ENCODE peak calls at places on chromosomes 16 and 17, in nine cellular contexts. One of them, this sample, is unnamed.

GRCh38 chr16:57357330-57358151 is 1.0 kb upstream of the CCL22 start:
- DNase-seq in WTC11: no peak
- DNase-seq in cardiac fibroblast: no peak
- DNase-seq in CD4-positive, alpha-beta T cell: no peak
- DNase-seq in astrocyte of the spinal cord: no peak
- DNase-seq in AG10803: no peak
- DNase-seq in lower leg skin: peak; percentile 71
- DNase-seq in mammary epithelial cell: no peak
- DNase-seq in lung: no peak
- DNase-seq in this sample: no peak

GRCh38 chr16:69942099-69942491 is 9.0 kb upstream of the CLEC18A start:
- DNase-seq in CD4-positive, alpha-beta T cell: no peak
- DNase-seq in WTC11: no peak
- DNase-seq in AG10803: no peak
- DNase-seq in astrocyte of the spinal cord: no peak
- DNase-seq in cardiac fibroblast: no peak
- DNase-seq in lung: no peak
- DNase-seq in lower leg skin: no peak
- DNase-seq in mammary epithelial cell: no peak
- DNase-seq in this sample: no peak

GRCh38 chr17:32588135-32588534 is 101.3 kb downstream of the CDK5R1 start:
- DNase-seq in cardiac fibroblast: no peak
- DNase-seq in CD4-positive, alpha-beta T cell: no peak
- DNase-seq in mammary epithelial cell: no peak
- DNase-seq in astrocyte of the spinal cord: no peak
- DNase-seq in WTC11: no peak
- DNase-seq in lower leg skin: no peak
- DNase-seq in AG10803: no peak
- DNase-seq in lung: no peak
- DNase-seq in this sample: no peak

GRCh38 chr17:15963670-15964110 is 18.8 kb downstream of the ADORA2B start:
- DNase-seq in CD4-positive, alpha-beta T cell: no peak
- DNase-seq in AG10803: no peak
- DNase-seq in lower leg skin: no peak
- DNase-seq in astrocyte of the spinal cord: peak; percentile 85
- DNase-seq in lung: no peak
- DNase-seq in WTC11: no peak
- DNase-seq in mammary epithelial cell: peak; percentile 94
- DNase-seq in cardiac fibroblast: peak; percentile 87
- DNase-seq in this sample: no peak

GRCh38 chr17:32099686-32100085 is 42.6 kb upstream of the RHOT1 start:
- DNase-seq in lower leg skin: no peak
- DNase-seq in AG10803: no peak
- DNase-seq in astrocyte of the spinal cord: no peak
- DNase-seq in CD4-positive, alpha-beta T cell: no peak
- DNase-seq in WTC11: no peak
- DNase-seq in mammary epithelial cell: no peak
- DNase-seq in cardiac fibroblast: no peak
- DNase-seq in lung: no peak
- DNase-seq in this sample: no peak

GRCh38 chr16:29852654-29853053 is 10.4 kb downstream of the CDIPT start:
- DNase-seq in mammary epithelial cell: no peak
- DNase-seq in AG10803: peak; percentile 86
- DNase-seq in lower leg skin: no peak
- DNase-seq in astrocyte of the spinal cord: no peak
- DNase-seq in cardiac fibroblast: peak; percentile 79
- DNase-seq in lung: no peak
- DNase-seq in WTC11: no peak
- DNase-seq in CD4-positive, alpha-beta T cell: no peak
- DNase-seq in this sample: no peak

GRCh38 chr16:87762071-87762571 is 3.7 kb downstream of the KLHDC4 start:
- DNase-seq in lower leg skin: no peak
- DNase-seq in cardiac fibroblast: no peak
- DNase-seq in lung: no peak
- DNase-seq in WTC11: no peak
- DNase-seq in astrocyte of the spinal cord: no peak
- DNase-seq in AG10803: no peak
- DNase-seq in mammary epithelial cell: no peak
- DNase-seq in CD4-positive, alpha-beta T cell: no peak
- DNase-seq in this sample: peak; percentile 42

GRCh38 chr16:2507679-2508064 is 6.1 kb upstream of the ATP6V0C start:
- DNase-seq in lower leg skin: no peak
- DNase-seq in lung: peak; percentile 55
- DNase-seq in astrocyte of the spinal cord: no peak
- DNase-seq in WTC11: no peak
- DNase-seq in mammary epithelial cell: no peak
- DNase-seq in CD4-positive, alpha-beta T cell: no peak
- DNase-seq in cardiac fibroblast: no peak
- DNase-seq in AG10803: no peak
- DNase-seq in this sample: no peak

GRCh38 chr17:76909971-76910760 is 42.0 kb downstream of the MGAT5B start:
- DNase-seq in astrocyte of the spinal cord: peak; percentile 56
- DNase-seq in WTC11: peak; percentile 92
- DNase-seq in lung: peak; percentile 42
- DNase-seq in mammary epithelial cell: peak; percentile 44
- DNase-seq in lower leg skin: no peak
- DNase-seq in AG10803: peak; percentile 17
- DNase-seq in CD4-positive, alpha-beta T cell: peak; percentile 40
- DNase-seq in cardiac fibroblast: peak; percentile 43
- DNase-seq in this sample: peak; percentile 56

GRCh38 chr16:1691276-1691675 is 13.2 kb downstream of the JPT2 start:
- DNase-seq in CD4-positive, alpha-beta T cell: no peak
- DNase-seq in WTC11: no peak
- DNase-seq in AG10803: peak; percentile 19
- DNase-seq in astrocyte of the spinal cord: peak; percentile 36
- DNase-seq in lung: no peak
- DNase-seq in lower leg skin: no peak
- DNase-seq in cardiac fibroblast: peak; percentile 62
- DNase-seq in mammary epithelial cell: peak; percentile 75
- DNase-seq in this sample: no peak

GRCh38 chr17:4340914-4341615 is 25.4 kb downstream of the UBE2G1 start:
- DNase-seq in CD4-positive, alpha-beta T cell: no peak
- DNase-seq in AG10803: peak; percentile 54
- DNase-seq in astrocyte of the spinal cord: no peak
- DNase-seq in WTC11: no peak
- DNase-seq in cardiac fibroblast: peak; percentile 28
- DNase-seq in lung: no peak
- DNase-seq in mammary epithelial cell: no peak
- DNase-seq in lower leg skin: no peak
- DNase-seq in this sample: no peak

GRCh38 chr16:88703486-88704309 is 2.5 kb downstream of the RNF166 start:
- DNase-seq in astrocyte of the spinal cord: no peak
- DNase-seq in AG10803: no peak
- DNase-seq in CD4-positive, alpha-beta T cell: peak; percentile 73
- DNase-seq in lung: peak; percentile 58
- DNase-seq in lower leg skin: no peak
- DNase-seq in mammary epithelial cell: no peak
- DNase-seq in WTC11: no peak
- DNase-seq in cardiac fibroblast: no peak
- DNase-seq in this sample: peak; percentile 94

GRCh38 chr16:12143776-12144175 is 167.2 kb downstream of the SNX29 start:
- DNase-seq in CD4-positive, alpha-beta T cell: no peak
- DNase-seq in lower leg skin: no peak
- DNase-seq in mammary epithelial cell: no peak
- DNase-seq in lung: no peak
- DNase-seq in AG10803: no peak
- DNase-seq in astrocyte of the spinal cord: no peak
- DNase-seq in cardiac fibroblast: no peak
- DNase-seq in WTC11: no peak
- DNase-seq in this sample: no peak

GRCh38 chr17:43601280-43602050 is 55.3 kb upstream of the ETV4 start:
- DNase-seq in cardiac fibroblast: peak; percentile 33
- DNase-seq in lung: no peak
- DNase-seq in AG10803: peak; percentile 43
- DNase-seq in lower leg skin: no peak
- DNase-seq in CD4-positive, alpha-beta T cell: no peak
- DNase-seq in astrocyte of the spinal cord: peak; percentile 43
- DNase-seq in mammary epithelial cell: no peak
- DNase-seq in WTC11: no peak
- DNase-seq in this sample: no peak

GRCh38 chr17:1188812-1189211 is 9.0 kb upstream of the ABR start:
- DNase-seq in lower leg skin: peak; percentile 99
- DNase-seq in mammary epithelial cell: no peak
- DNase-seq in astrocyte of the spinal cord: no peak
- DNase-seq in lung: peak; percentile 85
- DNase-seq in CD4-positive, alpha-beta T cell: no peak
- DNase-seq in WTC11: no peak
- DNase-seq in AG10803: peak; percentile 76
- DNase-seq in cardiac fibroblast: peak; percentile 22
- DNase-seq in this sample: no peak

GRCh38 chr16:9311303-9311954 is 220.0 kb downstream of the HAPSTR1 start:
- DNase-seq in cardiac fibroblast: no peak
- DNase-seq in lower leg skin: peak; percentile 71
- DNase-seq in mammary epithelial cell: no peak
- DNase-seq in WTC11: peak; percentile 55
- DNase-seq in AG10803: no peak
- DNase-seq in CD4-positive, alpha-beta T cell: no peak
- DNase-seq in astrocyte of the spinal cord: no peak
- DNase-seq in lung: no peak
- DNase-seq in this sample: no peak

GRCh38 chr16:25143898-25144297 is 32.4 kb downstream of the LCMT1 start:
- DNase-seq in AG10803: no peak
- DNase-seq in mammary epithelial cell: no peak
- DNase-seq in lower leg skin: no peak
- DNase-seq in lung: no peak
- DNase-seq in cardiac fibroblast: no peak
- DNase-seq in CD4-positive, alpha-beta T cell: no peak
- DNase-seq in WTC11: peak; percentile 25
- DNase-seq in astrocyte of the spinal cord: no peak
- DNase-seq in this sample: no peak
- TF ChIP-seq CTCF in AG10803: peak; percentile 35
- TF ChIP-seq CTCF in mammary epithelial cell: peak; percentile 21
- TF ChIP-seq CTCF in lower leg skin: no peak
- TF ChIP-seq CTCF in lung: no peak
- TF ChIP-seq CTCF in cardiac fibroblast: peak; percentile 48
- TF ChIP-seq CTCF in CD4-positive, alpha-beta T cell: no peak
- TF ChIP-seq CTCF in WTC11: peak; percentile 23
- TF ChIP-seq CTCF in astrocyte of the spinal cord: peak; percentile 16
- TF ChIP-seq CTCF in this sample: peak; percentile 21

GRCh38 chr16:24996731-24997130 is 18.4 kb downstream of the ARHGAP17 start:
- DNase-seq in AG10803: no peak
- DNase-seq in cardiac fibroblast: no peak
- DNase-seq in lower leg skin: no peak
- DNase-seq in mammary epithelial cell: no peak
- DNase-seq in CD4-positive, alpha-beta T cell: no peak
- DNase-seq in WTC11: no peak
- DNase-seq in lung: no peak
- DNase-seq in astrocyte of the spinal cord: no peak
- DNase-seq in this sample: no peak

GRCh38 chr16:24996301-24996700 is 18.9 kb downstream of the ARHGAP17 start:
- DNase-seq in lung: no peak
- DNase-seq in lower leg skin: no peak
- DNase-seq in astrocyte of the spinal cord: no peak
- DNase-seq in WTC11: no peak
- DNase-seq in AG10803: no peak
- DNase-seq in CD4-positive, alpha-beta T cell: no peak
- DNase-seq in mammary epithelial cell: no peak
- DNase-seq in cardiac fibroblast: no peak
- DNase-seq in this sample: no peak

GRCh38 chr16:24995033-24995432 is 20.1 kb downstream of the ARHGAP17 start:
- DNase-seq in CD4-positive, alpha-beta T cell: no peak
- DNase-seq in cardiac fibroblast: no peak
- DNase-seq in astrocyte of the spinal cord: no peak
- DNase-seq in lung: no peak
- DNase-seq in mammary epithelial cell: no peak
- DNase-seq in lower leg skin: no peak
- DNase-seq in WTC11: no peak
- DNase-seq in AG10803: no peak
- DNase-seq in this sample: no peak

GRCh38 chr16:24993722-24994686 is 21.2 kb downstream of the ARHGAP17 start:
- DNase-seq in CD4-positive, alpha-beta T cell: no peak
- DNase-seq in lung: no peak
- DNase-seq in astrocyte of the spinal cord: peak; percentile 93
- DNase-seq in mammary epithelial cell: peak; percentile 87
- DNase-seq in cardiac fibroblast: peak; percentile 92
- DNase-seq in AG10803: peak; percentile 91
- DNase-seq in lower leg skin: no peak
- DNase-seq in WTC11: no peak
- DNase-seq in this sample: no peak

GRCh38 chr16:24995469-24995868 is 19.7 kb downstream of the ARHGAP17 start:
- DNase-seq in WTC11: peak; percentile 39
- DNase-seq in lung: no peak
- DNase-seq in AG10803: no peak
- DNase-seq in mammary epithelial cell: no peak
- DNase-seq in lower leg skin: no peak
- DNase-seq in CD4-positive, alpha-beta T cell: no peak
- DNase-seq in astrocyte of the spinal cord: no peak
- DNase-seq in cardiac fibroblast: no peak
- DNase-seq in this sample: no peak
- TF ChIP-seq CTCF in WTC11: no peak
- TF ChIP-seq CTCF in lung: no peak
- TF ChIP-seq CTCF in AG10803: no peak
- TF ChIP-seq CTCF in mammary epithelial cell: no peak
- TF ChIP-seq CTCF in lower leg skin: no peak
- TF ChIP-seq CTCF in CD4-positive, alpha-beta T cell: no peak
- TF ChIP-seq CTCF in astrocyte of the spinal cord: peak; percentile 30
- TF ChIP-seq CTCF in cardiac fibroblast: peak; percentile 18
- TF ChIP-seq CTCF in this sample: no peak

GRCh38 chr16:74563828-74564263 is 43.1 kb downstream of the GLG1 start:
- DNase-seq in lung: peak; percentile 35
- DNase-seq in CD4-positive, alpha-beta T cell: no peak
- DNase-seq in cardiac fibroblast: peak; percentile 72
- DNase-seq in WTC11: no peak
- DNase-seq in mammary epithelial cell: peak; percentile 50
- DNase-seq in lower leg skin: no peak
- DNase-seq in astrocyte of the spinal cord: peak; percentile 28
- DNase-seq in AG10803: peak; percentile 27
- DNase-seq in this sample: peak; percentile 55
- TF ChIP-seq CTCF in lung: no peak
- TF ChIP-seq CTCF in CD4-positive, alpha-beta T cell: no peak
- TF ChIP-seq CTCF in cardiac fibroblast: no peak
- TF ChIP-seq CTCF in WTC11: no peak
- TF ChIP-seq CTCF in mammary epithelial cell: peak; percentile 3
- TF ChIP-seq CTCF in lower leg skin: no peak
- TF ChIP-seq CTCF in astrocyte of the spinal cord: no peak
- TF ChIP-seq CTCF in AG10803: no peak
- TF ChIP-seq CTCF in this sample: no peak

DNA sequence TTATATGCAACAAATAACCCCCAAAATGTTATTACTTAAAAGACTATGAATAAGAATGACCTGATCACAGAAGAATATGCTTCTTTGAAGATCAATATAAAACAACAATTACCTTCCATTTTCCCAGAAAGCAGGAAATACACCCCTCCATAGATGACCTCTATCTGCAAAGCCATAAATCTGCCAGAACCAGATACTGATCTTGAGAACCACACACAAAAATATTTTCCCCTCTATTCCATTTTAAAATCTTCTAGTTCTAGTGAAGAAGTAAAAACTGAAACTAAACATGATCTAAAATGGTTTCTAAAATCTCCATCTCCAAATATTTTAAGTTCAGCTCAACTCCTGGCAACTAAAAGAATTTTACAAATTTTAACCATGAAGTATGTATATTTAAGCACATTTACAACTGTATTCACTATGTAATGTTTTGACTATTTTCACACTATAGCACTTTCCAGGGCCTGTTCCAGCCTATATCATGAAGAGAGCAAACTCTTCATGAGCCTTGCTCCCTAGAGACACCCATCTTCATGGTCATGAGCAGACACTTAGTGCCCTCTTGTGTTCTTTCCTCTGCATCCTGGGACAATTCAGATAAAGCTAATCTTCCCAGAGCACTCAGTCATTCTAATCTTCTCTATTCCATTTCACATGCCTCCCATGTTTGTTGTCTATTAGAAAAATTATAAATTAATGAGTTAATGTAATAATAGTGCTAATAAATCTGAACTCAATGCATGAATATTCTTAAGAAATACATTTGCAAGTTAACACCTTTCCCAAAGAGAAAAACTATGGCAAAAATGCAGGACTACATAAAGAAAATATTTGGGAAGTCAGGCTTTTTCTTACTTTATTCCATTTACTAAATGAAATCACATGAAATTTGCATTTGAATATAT is 87.0 kb downstream of the HELZ start:
- DNase-seq in lower leg skin: no peak
- DNase-seq in cardiac fibroblast: peak; percentile 76
- DNase-seq in lung: no peak
- DNase-seq in astrocyte of the spinal cord: peak; percentile 38
- DNase-seq in AG10803: peak; percentile 41
- DNase-seq in WTC11: no peak
- DNase-seq in CD4-positive, alpha-beta T cell: no peak
- DNase-seq in mammary epithelial cell: no peak
- DNase-seq in this sample: no peak
- TF ChIP-seq CTCF in lower leg skin: no peak
- TF ChIP-seq CTCF in cardiac fibroblast: peak; percentile 24
- TF ChIP-seq CTCF in lung: no peak
- TF ChIP-seq CTCF in astrocyte of the spinal cord: peak; percentile 41
- TF ChIP-seq CTCF in AG10803: peak; percentile 47
- TF ChIP-seq CTCF in WTC11: no peak
- TF ChIP-seq CTCF in CD4-positive, alpha-beta T cell: no peak
- TF ChIP-seq CTCF in mammary epithelial cell: peak; percentile 24
- TF ChIP-seq CTCF in this sample: no peak